ENCODE peak calls at places on chromosomes 2 and 18, in eight cellular contexts. Z is NCI-H1105 treated with DMSO at 0.1 percent for 48 hours; Q is caudate nucleus; J is uterus; N is activated T-helper 1 cell treated with Interleukin-2 at 50 U/mL for 16 hours; K is CD8-positive, alpha-beta memory T cell; W is cardiac muscle cell; V is neuronal stem cell. X is an unnamed sample.

GRCh38 chr2:134310450-134311079 is 56.7 kb downstream of the MGAT5 start:
- DNase-seq in Z (no peak), Q (no peak), J (no peak), N (no peak), K (no peak), W (no peak), V (no peak), X (no peak)

GRCh38 chr2:167264380-167264779 is 376.1 kb downstream of the XIRP2 start:
- DNase-seq in Z (peak), Q (peak), J (no peak), N (no peak), K (no peak), W (peak), V (no peak), X (peak)

GRCh38 chr2:62197017-62197586 is 1.2 kb downstream of the B3GNT2 start:
- DNase-seq in Z (no peak), Q (no peak), J (peak), N (peak), K (peak), W (no peak), V (peak), X (peak)

GRCh38 chr2:69936913-69937312 is 22.0 kb downstream of the MXD1 start:
- DNase-seq in Z (no peak), Q (no peak), J (no peak), N (no peak), K (no peak), W (no peak), V (no peak), X (no peak)

GRCh38 chr18:42183746-42184145 is 228.7 kb downstream of the PIK3C3 start:
- DNase-seq in Z (no peak), Q (no peak), J (no peak), N (no peak), K (no peak), W (peak), V (no peak), X (no peak)

GRCh38 chr2:112640800-112641675 is 4.7 kb upstream of the SLC20A1 start:
- DNase-seq in Z (no peak), Q (no peak), J (no peak), N (no peak), K (no peak), W (peak), V (no peak), X (no peak)

GRCh38 chr2:28662044-28662443 is 89.6 kb upstream of the PPP1CB start:
- DNase-seq in Z (no peak), Q (no peak), J (no peak), N (no peak), K (no peak), W (no peak), V (no peak), X (peak)

GRCh38 chr2:240902615-240903041 is 3.5 kb upstream of the CROCC2 start:
- DNase-seq in Z (no peak), Q (no peak), J (no peak), N (no peak), K (no peak), W (no peak), V (no peak), X (no peak)

GRCh38 chr2:159227467-159227866 is 59.0 kb downstream of the WDSUB1 start:
- DNase-seq in Z (peak), Q (no peak), J (no peak), N (no peak), K (peak), W (no peak), V (no peak), X (no peak)

GRCh38 chr2:219905640-219906039 is 278.2 kb downstream of the SLC4A3 start:
- DNase-seq in Z (no peak), Q (no peak), J (no peak), N (no peak), K (no peak), W (no peak), V (no peak), X (no peak)

GRCh38 chr18:61803393-61803792 is 89.4 kb downstream of the RNF152 start:
- DNase-seq in Z (no peak), Q (no peak), J (no peak), N (no peak), K (no peak), W (no peak), V (no peak), X (no peak)

GRCh38 chr2:230422149-230422548 is 6.1 kb downstream of the SP100 start:
- DNase-seq in Z (no peak), Q (no peak), J (no peak), N (no peak), K (no peak), W (peak), V (no peak), X (no peak)

GRCh38 chr18:80140455-80140985 is 31.5 kb downstream of the ADNP2 start:
- DNase-seq in Z (no peak), Q (no peak), J (no peak), N (no peak), K (no peak), W (no peak), V (no peak), X (no peak)

GRCh38 chr18:45782662-45783061 is 42.8 kb upstream of the SIGLEC15 start:
- DNase-seq in Z (no peak), Q (no peak), J (no peak), N (no peak), K (no peak), W (no peak), V (no peak), X (no peak)

GRCh38 chr2:10327896-10328666 is 25.4 kb downstream of the HPCAL1 start:
- DNase-seq in Z (peak), Q (no peak), J (no peak), N (no peak), K (no peak), W (no peak), V (no peak), X (peak)

GRCh38 chr2:2901384-2902345 is 476.0 kb downstream of the EIPR1 start:
- DNase-seq in Z (no peak), Q (peak), J (no peak), N (no peak), K (no peak), W (no peak), V (no peak), X (no peak)

GRCh38 chr2:209471037-209471436 is 47.2 kb downstream of the MAP2 start:
- DNase-seq in Z (no peak), Q (no peak), J (no peak), N (no peak), K (no peak), W (peak), V (no peak), X (no peak)

X was measured in Peyer's patch.